ENCODE peak calls at places on chromosomes 4 and X, in ten cellular contexts. One of them, this sample, is unnamed.

GRCh38 chr4:35087216-35087615 is 1157.1 kb downstream of the ARAP2 start:
- DNase-seq in sigmoid colon: no peak
- DNase-seq in ovary: no peak
- DNase-seq in GM12878: no peak
- DNase-seq in stomach: no peak
- DNase-seq in transverse colon: no peak
- DNase-seq in A549: no peak
- DNase-seq in tibial nerve: no peak
- DNase-seq in suprapubic skin: no peak
- DNase-seq in K562: no peak
- DNase-seq in this sample: no peak

GRCh38 chr4:8618961-8619720 is 26.6 kb downstream of the CPZ start:
- DNase-seq in K562: no peak
- DNase-seq in sigmoid colon: peak; percentile 39
- DNase-seq in GM12878: no peak
- DNase-seq in A549: no peak
- DNase-seq in stomach: no peak
- DNase-seq in tibial nerve: no peak
- DNase-seq in transverse colon: no peak
- DNase-seq in ovary: peak; percentile 30
- DNase-seq in suprapubic skin: peak; percentile 48
- DNase-seq in this sample: no peak

GRCh38 chr4:78768447-78769177 is 7.5 kb upstream of the BMP2K start:
- DNase-seq in A549: no peak
- DNase-seq in GM12878: no peak
- DNase-seq in sigmoid colon: no peak
- DNase-seq in suprapubic skin: no peak
- DNase-seq in tibial nerve: no peak
- DNase-seq in ovary: no peak
- DNase-seq in stomach: no peak
- DNase-seq in transverse colon: peak; percentile 23
- DNase-seq in K562: peak; percentile 54
- DNase-seq in this sample: no peak

GRCh38 chr4:107492566-107492965 is 227.5 kb downstream of the PAPSS1 start:
- DNase-seq in transverse colon: no peak
- DNase-seq in K562: no peak
- DNase-seq in suprapubic skin: no peak
- DNase-seq in stomach: no peak
- DNase-seq in tibial nerve: no peak
- DNase-seq in A549: no peak
- DNase-seq in GM12878: no peak
- DNase-seq in ovary: no peak
- DNase-seq in sigmoid colon: no peak
- DNase-seq in this sample: no peak

GRCh38 chr4:123421942-123422781 is 25.6 kb downstream of the SPRY1 start:
- DNase-seq in K562: no peak
- DNase-seq in sigmoid colon: no peak
- DNase-seq in suprapubic skin: no peak
- DNase-seq in tibial nerve: no peak
- DNase-seq in A549: no peak
- DNase-seq in transverse colon: no peak
- DNase-seq in ovary: no peak
- DNase-seq in stomach: no peak
- DNase-seq in GM12878: no peak
- DNase-seq in this sample: no peak

GRCh38 chr4:2806392-2807355 is 13.8 kb downstream of the SH3BP2 start:
- DNase-seq in GM12878: no peak
- DNase-seq in A549: no peak
- DNase-seq in stomach: peak; percentile 91
- DNase-seq in suprapubic skin: peak; percentile 72
- DNase-seq in K562: no peak
- DNase-seq in sigmoid colon: peak; percentile 84
- DNase-seq in tibial nerve: peak; percentile 82
- DNase-seq in ovary: peak; percentile 83
- DNase-seq in transverse colon: peak; percentile 80
- DNase-seq in this sample: no peak

GRCh38 chrX:41759817-41760216 is 35.8 kb downstream of the GPR82 start:
- DNase-seq in suprapubic skin: no peak
- DNase-seq in K562: peak; percentile 53
- DNase-seq in GM12878: no peak
- DNase-seq in stomach: no peak
- DNase-seq in tibial nerve: no peak
- DNase-seq in A549: no peak
- DNase-seq in transverse colon: no peak
- DNase-seq in ovary: no peak
- DNase-seq in sigmoid colon: no peak
- DNase-seq in this sample: no peak

GRCh38 chrX:154135458-154136229 is 8.4 kb upstream of the OPN1LW start:
- DNase-seq in stomach: no peak
- DNase-seq in sigmoid colon: no peak
- DNase-seq in A549: no peak
- DNase-seq in ovary: no peak
- DNase-seq in transverse colon: no peak
- DNase-seq in K562: no peak
- DNase-seq in GM12878: no peak
- DNase-seq in suprapubic skin: no peak
- DNase-seq in tibial nerve: no peak
- DNase-seq in this sample: no peak

GRCh38 chr4:118289794-118290193 is 63.0 kb downstream of the PRSS12 start:
- DNase-seq in tibial nerve: no peak
- DNase-seq in A549: no peak
- DNase-seq in transverse colon: no peak
- DNase-seq in suprapubic skin: no peak
- DNase-seq in ovary: no peak
- DNase-seq in sigmoid colon: no peak
- DNase-seq in GM12878: no peak
- DNase-seq in K562: no peak
- DNase-seq in stomach: no peak
- DNase-seq in this sample: no peak

GRCh38 chrX:122626871-122627270 is 557.2 kb upstream of the GRIA3 start:
- DNase-seq in K562: no peak
- DNase-seq in suprapubic skin: no peak
- DNase-seq in sigmoid colon: no peak
- DNase-seq in tibial nerve: no peak
- DNase-seq in transverse colon: no peak
- DNase-seq in ovary: no peak
- DNase-seq in stomach: no peak
- DNase-seq in A549: no peak
- DNase-seq in GM12878: no peak
- DNase-seq in this sample: no peak

GRCh38 chr4:143089291-143089690 is 95.4 kb upstream of the USP38 start:
- DNase-seq in stomach: no peak
- DNase-seq in transverse colon: no peak
- DNase-seq in sigmoid colon: no peak
- DNase-seq in tibial nerve: no peak
- DNase-seq in ovary: no peak
- DNase-seq in GM12878: no peak
- DNase-seq in A549: no peak
- DNase-seq in K562: no peak
- DNase-seq in suprapubic skin: no peak
- DNase-seq in this sample: no peak

GRCh38 chrX:84240848-84241565 is 53.0 kb upstream of the RPS6KA6 start:
- DNase-seq in ovary: no peak
- DNase-seq in GM12878: no peak
- DNase-seq in transverse colon: no peak
- DNase-seq in suprapubic skin: no peak
- DNase-seq in A549: no peak
- DNase-seq in tibial nerve: no peak
- DNase-seq in stomach: no peak
- DNase-seq in K562: no peak
- DNase-seq in sigmoid colon: no peak
- DNase-seq in this sample: no peak

GRCh38 chr4:61443813-61444510 is 243.8 kb downstream of the ADGRL3 start:
- DNase-seq in GM12878: no peak
- DNase-seq in suprapubic skin: no peak
- DNase-seq in sigmoid colon: no peak
- DNase-seq in ovary: no peak
- DNase-seq in transverse colon: no peak
- DNase-seq in tibial nerve: no peak
- DNase-seq in A549: no peak
- DNase-seq in K562: no peak
- DNase-seq in stomach: no peak
- DNase-seq in this sample: no peak

GRCh38 chr4:91622925-91623600 is 680.7 kb upstream of the GRID2 start:
- DNase-seq in tibial nerve: no peak
- DNase-seq in sigmoid colon: no peak
- DNase-seq in GM12878: no peak
- DNase-seq in K562: no peak
- DNase-seq in suprapubic skin: no peak
- DNase-seq in ovary: no peak
- DNase-seq in A549: no peak
- DNase-seq in stomach: no peak
- DNase-seq in transverse colon: no peak
- DNase-seq in this sample: no peak

GRCh38 chr4:91620952-91621351 is 682.8 kb upstream of the GRID2 start:
- DNase-seq in GM12878: no peak
- DNase-seq in K562: no peak
- DNase-seq in transverse colon: no peak
- DNase-seq in A549: no peak
- DNase-seq in sigmoid colon: no peak
- DNase-seq in tibial nerve: no peak
- DNase-seq in ovary: no peak
- DNase-seq in suprapubic skin: no peak
- DNase-seq in stomach: no peak
- DNase-seq in this sample: no peak

DNA sequence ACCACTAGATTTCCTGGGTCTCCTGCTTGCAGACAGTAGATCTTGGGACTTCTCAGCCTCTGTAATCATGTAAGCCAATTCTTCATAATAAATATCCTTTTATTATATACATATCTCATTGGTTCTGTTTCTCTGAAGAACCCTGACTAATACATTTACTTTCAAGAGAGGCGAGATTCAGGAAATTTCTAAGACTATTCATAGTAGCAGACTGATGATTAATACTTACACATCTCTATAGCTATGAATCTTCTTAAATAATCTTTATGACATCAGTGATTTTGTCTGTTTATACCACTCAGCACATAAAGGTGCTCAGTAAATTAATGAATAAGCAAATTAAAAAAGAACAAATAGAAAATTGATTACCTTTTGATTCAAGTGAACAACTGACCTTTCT is 682.3 kb upstream of the GRID2 start:
- DNase-seq in ovary: no peak
- DNase-seq in stomach: no peak
- DNase-seq in K562: no peak
- DNase-seq in GM12878: no peak
- DNase-seq in tibial nerve: no peak
- DNase-seq in A549: no peak
- DNase-seq in suprapubic skin: no peak
- DNase-seq in sigmoid colon: no peak
- DNase-seq in transverse colon: no peak
- DNase-seq in this sample: no peak
- TF ChIP-seq EP300 in ovary: no peak
- TF ChIP-seq EP300 in stomach: no peak
- TF ChIP-seq EP300 in K562: no peak
- TF ChIP-seq EP300 in GM12878: no peak
- TF ChIP-seq EP300 in tibial nerve: no peak
- TF ChIP-seq EP300 in A549: no peak
- TF ChIP-seq EP300 in suprapubic skin: no peak
- TF ChIP-seq EP300 in sigmoid colon: no peak
- TF ChIP-seq EP300 in transverse colon: no peak
- TF ChIP-seq EP300 in this sample: no peak

DNA sequence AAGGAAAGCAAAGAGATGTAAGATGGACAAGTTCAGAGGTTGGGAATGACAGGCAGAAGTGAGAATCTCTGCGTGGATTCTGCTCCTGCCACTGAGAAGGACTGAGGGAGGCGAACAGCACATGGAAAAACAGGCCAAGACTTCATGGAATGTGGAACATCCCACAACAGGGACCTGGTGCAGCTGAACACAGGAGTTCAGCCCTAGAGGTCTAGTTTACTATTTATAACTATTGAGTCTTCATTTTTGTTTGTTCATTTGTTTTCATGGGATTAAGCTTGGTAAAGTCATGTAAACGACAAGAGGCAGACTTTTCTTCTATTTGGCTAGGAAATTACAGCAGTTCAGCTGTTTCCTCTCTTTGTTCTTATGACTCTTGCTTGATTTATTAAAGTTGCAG is 234.5 kb downstream of the MAML3 start:
- DNase-seq in stomach: no peak
- DNase-seq in A549: no peak
- DNase-seq in ovary: no peak
- DNase-seq in transverse colon: no peak
- DNase-seq in suprapubic skin: no peak
- DNase-seq in K562: no peak
- DNase-seq in sigmoid colon: no peak
- DNase-seq in tibial nerve: no peak
- DNase-seq in GM12878: no peak
- DNase-seq in this sample: peak; percentile 62
- TF ChIP-seq POLR2A in stomach: no peak
- TF ChIP-seq POLR2A in A549: no peak
- TF ChIP-seq POLR2A in ovary: no peak
- TF ChIP-seq POLR2A in transverse colon: no peak
- TF ChIP-seq POLR2A in suprapubic skin: no peak
- TF ChIP-seq POLR2A in K562: no peak
- TF ChIP-seq POLR2A in sigmoid colon: no peak
- TF ChIP-seq POLR2A in tibial nerve: no peak
- TF ChIP-seq POLR2A in GM12878: no peak
- TF ChIP-seq POLR2A in this sample: no peak

GRCh38 chr4:148044889-148045352 is 313.0 kb downstream of the ARHGAP10 start:
- DNase-seq in GM12878: peak; percentile 43
- DNase-seq in K562: peak; percentile 11
- DNase-seq in transverse colon: no peak
- DNase-seq in stomach: no peak
- DNase-seq in A549: no peak
- DNase-seq in suprapubic skin: no peak
- DNase-seq in sigmoid colon: no peak
- DNase-seq in ovary: no peak
- DNase-seq in tibial nerve: no peak
- DNase-seq in this sample: no peak
- TF ChIP-seq CTCF in GM12878: peak; percentile 21
- TF ChIP-seq CTCF in K562: no peak
- TF ChIP-seq CTCF in transverse colon: no peak
- TF ChIP-seq CTCF in stomach: no peak
- TF ChIP-seq CTCF in A549: no peak
- TF ChIP-seq CTCF in suprapubic skin: no peak
- TF ChIP-seq CTCF in sigmoid colon: no peak
- TF ChIP-seq CTCF in ovary: no peak
- TF ChIP-seq CTCF in tibial nerve: no peak
- TF ChIP-seq CTCF in this sample: no peak

DNA sequence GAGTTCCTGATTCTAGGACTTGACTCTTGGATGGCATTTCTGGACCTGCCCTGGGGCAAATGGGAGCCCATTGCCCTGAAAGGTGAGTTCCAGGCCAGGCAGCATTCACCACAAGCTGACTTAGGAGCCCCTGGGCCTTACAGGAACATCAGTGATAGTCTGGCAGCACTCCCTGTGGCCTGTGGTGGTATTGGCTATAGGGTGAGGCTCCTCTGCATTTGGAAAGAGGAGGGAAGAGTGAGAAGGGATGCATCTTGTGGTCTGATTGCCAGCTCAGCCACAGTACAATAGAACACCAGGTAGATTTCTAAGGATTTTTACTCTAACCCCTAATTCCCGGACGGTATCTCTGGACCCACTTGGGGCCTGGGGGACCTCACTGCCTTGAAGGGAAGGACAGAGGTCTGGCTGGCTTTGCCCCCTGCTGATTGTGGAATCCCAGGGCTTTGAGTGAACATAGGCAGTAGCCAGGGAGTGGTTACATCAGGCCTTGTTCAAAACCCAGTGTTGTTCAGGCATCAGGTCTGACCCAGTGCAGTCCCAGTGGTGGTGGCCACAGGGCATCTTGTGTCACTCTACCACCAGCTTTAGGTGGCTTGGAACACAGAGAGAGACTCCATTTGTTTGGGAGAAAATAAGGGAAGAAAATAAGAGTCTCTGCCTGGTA is 32.9 kb downstream of the MAGED4 start:
- DNase-seq in stomach: no peak
- DNase-seq in tibial nerve: no peak
- DNase-seq in GM12878: no peak
- DNase-seq in K562: no peak
- DNase-seq in ovary: no peak
- DNase-seq in transverse colon: no peak
- DNase-seq in sigmoid colon: no peak
- DNase-seq in A549: no peak
- DNase-seq in suprapubic skin: no peak
- DNase-seq in this sample: no peak
- TF ChIP-seq EP300 in stomach: no peak
- TF ChIP-seq EP300 in tibial nerve: no peak
- TF ChIP-seq EP300 in GM12878: no peak
- TF ChIP-seq EP300 in K562: no peak
- TF ChIP-seq EP300 in ovary: no peak
- TF ChIP-seq EP300 in transverse colon: no peak
- TF ChIP-seq EP300 in sigmoid colon: no peak
- TF ChIP-seq EP300 in A549: no peak
- TF ChIP-seq EP300 in suprapubic skin: no peak
- TF ChIP-seq EP300 in this sample: no peak

This sample was measured in esophagus muscularis mucosa.